ENCODE peak calls at places on chromosomes 12 and 14, in five cellular contexts. X is K562, J is T-cell, Q is HCT116, I is Caco-2. E is an unnamed sample.

GRCh38 chr12:132851465-132851864 is 22.8 kb upstream of the GOLGA3 start:
- DNase-seq in I (no peak), J (no peak), Q (no peak), X (no peak), E (no peak)

GRCh38 chr12:121232977-121233627 is 23.2 kb downstream of the P2RX4 start:
- DNase-seq in I (no peak), Q (no peak), X (no peak), J (no peak), E (no peak)

GRCh38 chr14:63478024-63478423 is 65.2 kb downstream of the PPP2R5E start:
- DNase-seq in X (no peak), J (no peak), Q (no peak), I (no peak), E (no peak)

GRCh38 chr12:107277850-107278249 is 184.5 kb upstream of the CRY1 start:
- DNase-seq in J (no peak), I (no peak), X (no peak), Q (no peak), E (no peak)

GRCh38 chr14:68473794-68474193 is 319.1 kb downstream of the ZFP36L1 start:
- DNase-seq in J (no peak), Q (no peak), I (peak), X (peak), E (no peak)

GRCh38 chr14:54174437-54174836 is 217.8 kb upstream of the BMP4 start:
- DNase-seq in Q (no peak), J (no peak), I (no peak), X (no peak), E (no peak)

GRCh38 chr14:75315143-75315542 is 36.5 kb downstream of the FOS start:
- DNase-seq in I (no peak), J (no peak), Q (no peak), X (no peak), E (no peak)

GRCh38 chr12:68773582-68773981 is 27.6 kb downstream of the SLC35E3 start:
- DNase-seq in X (no peak), Q (no peak), I (no peak), J (no peak), E (no peak)

GRCh38 chr14:104149617-104150141 is 11.3 kb downstream of the KIF26A start:
- DNase-seq in X (no peak), I (no peak), J (no peak), Q (no peak), E (no peak)

GRCh38 chr12:27652174-27652763 is 44.0 kb upstream of the REP15 start:
- DNase-seq in J (no peak), Q (peak), I (peak), X (peak), E (no peak)

GRCh38 chr12:95328708-95329107 is 111.1 kb downstream of the VEZT start:
- DNase-seq in I (no peak), Q (no peak), X (no peak), J (no peak), E (no peak)

GRCh38 chr14:83164016-83164415 is 1630.4 kb upstream of the SEL1L start:
- DNase-seq in Q (no peak), J (no peak), X (no peak), I (no peak), E (no peak)

GRCh38 chr12:122336015-122336946 is 70.0 kb upstream of the VPS33A start:
- DNase-seq in I (no peak), X (peak), Q (peak), J (no peak), E (peak)

GRCh38 chr14:102799684-102800562 is 22.7 kb downstream of the TRAF3 start:
- DNase-seq in X (no peak), I (no peak), Q (no peak), J (no peak), E (no peak)

GRCh38 chr14:104223101-104223809 is 84.9 kb downstream of the KIF26A start:
- DNase-seq in I (no peak), J (no peak), Q (no peak), X (peak), E (no peak)

GRCh38 chr14:55074662-55075061 is 23.2 kb downstream of the MAPK1IP1L start:
- DNase-seq in X (peak), J (no peak), I (no peak), Q (no peak), E (no peak)

GRCh38 chr12:55965941-55966407 is at the start of gene PMEL:
- DNase-seq in X (peak), I (no peak), J (no peak), Q (no peak), E (no peak)

GRCh38 chr14:47438650-47439140 is 236.7 kb downstream of the MDGA2 start:
- DNase-seq in J (no peak), I (no peak), Q (no peak), X (no peak), E (no peak)

GRCh38 chr14:68239988-68240387 is 420.4 kb downstream of the RAD51B start:
- DNase-seq in I (no peak), J (no peak), Q (no peak), X (no peak), E (no peak)

GRCh38 chr12:59030415-59030814 is 110.1 kb upstream of the LRIG3 start:
- DNase-seq in J (no peak), Q (no peak), I (no peak), X (no peak), E (no peak)

GRCh38 chr14:105087308-105087962 is 22.2 kb upstream of the GPR132 start:
- DNase-seq in J (no peak), X (no peak), Q (no peak), I (peak), E (peak)

GRCh38 chr12:66688836-66689439 is 10.1 kb upstream of the GRIP1 start:
- DNase-seq in X (peak), I (peak), J (no peak), Q (peak), E (peak)

GRCh38 chr12:92064420-92064819 is 81.2 kb downstream of the BTG1 start:
- DNase-seq in J (no peak), I (no peak), X (peak), Q (no peak), E (no peak)

GRCh38 chr12:98574110-98574509 is 19.4 kb upstream of the SLC25A3 start:
- DNase-seq in J (no peak), X (no peak), Q (no peak), I (peak), E (peak)

GRCh38 chr12:95763809-95764253 is 26.7 kb downstream of the NTN4 start:
- DNase-seq in X (peak), J (no peak), I (peak), Q (peak), E (no peak)

GRCh38 chr14:76919811-76920571 is 93.8 kb downstream of the LRRC74A start:
- DNase-seq in Q (no peak), J (no peak), X (no peak), I (no peak), E (peak)

GRCh38 chr14:26008290-26008689 is 589.5 kb downstream of the NOVA1 start:
- DNase-seq in Q (no peak), I (no peak), J (no peak), X (no peak), E (no peak)

GRCh38 chr12:43758247-43758727 is 303 bp downstream of the PUS7L start:
- DNase-seq in Q (no peak), J (no peak), X (peak), I (peak), E (peak)

GRCh38 chr12:70317781-70318180 is 48.3 kb upstream of the KCNMB4 start:
- DNase-seq in I (no peak), Q (no peak), J (no peak), X (no peak), E (no peak)

GRCh38 chr14:88422919-88423318 is 37.5 kb downstream of the SPATA7 start:
- DNase-seq in J (no peak), I (no peak), Q (no peak), X (no peak), E (no peak)

GRCh38 chr12:123095074-123095694 is 55.7 kb downstream of the PITPNM2 start:
- DNase-seq in I (no peak), X (no peak), Q (no peak), J (no peak), E (peak)

GRCh38 chr12:6074979-6075585 is 49.4 kb downstream of the VWF start:
- DNase-seq in J (no peak), X (no peak), Q (no peak), I (no peak), E (no peak)

GRCh38 chr14:24277606-24278321 is 6.4 kb upstream of the RABGGTA start:
- DNase-seq in J (no peak), X (no peak), I (no peak), Q (no peak), E (no peak)

E was measured in right lobe of liver.